ENCODE peak calls at places on chromosomes 4 and X, in six cellular contexts. S, T, L, Z, F and Y are unnamed samples.

GRCh38 chr4:158998624-158999023 is 104.3 kb upstream of the RAPGEF2 start:
- DNase-seq in S (no peak), T (no peak), L (no peak), Z (no peak), F (peak), Y (no peak)

GRCh38 chrX:36336746-36337145 is 417.2 kb downstream of the CFAP47 start:
- DNase-seq in S (no peak), T (no peak), L (no peak), Z (no peak), F (no peak), Y (no peak)

GRCh38 chr4:1543561-1543960 is 137.3 kb upstream of the NKX1-1 start:
- DNase-seq in S (no peak), T (no peak), L (no peak), Z (no peak), F (no peak), Y (no peak)

GRCh38 chr4:2254665-2255500 is 7.0 kb downstream of the MXD4 start:
- DNase-seq in S (no peak), T (no peak), L (no peak), Z (peak), F (no peak), Y (peak)

GRCh38 chr4:16269742-16270522 is 43.7 kb upstream of the TAPT1 start:
- DNase-seq in S (peak), T (no peak), L (no peak), Z (no peak), F (peak), Y (no peak)

GRCh38 chrX:142483965-142484364 is 278.9 kb upstream of the MAGEC2 start:
- DNase-seq in S (no peak), T (no peak), L (no peak), Z (no peak), F (no peak), Y (no peak)

GRCh38 chr4:169649545-169650226 is 29.3 kb downstream of the CLCN3 start:
- DNase-seq in S (no peak), T (no peak), L (no peak), Z (no peak), F (no peak), Y (no peak)

GRCh38 chr4:89469930-89470375 is 162.4 kb upstream of the GPRIN3 start:
- DNase-seq in S (peak), T (no peak), L (no peak), Z (no peak), F (peak), Y (no peak)

GRCh38 chr4:173231916-173232315 is 63.3 kb downstream of the GALNT7 start:
- DNase-seq in S (no peak), T (no peak), L (no peak), Z (no peak), F (peak), Y (no peak)

GRCh38 chrX:10974920-10975319 is 136.2 kb upstream of the HCCS start:
- DNase-seq in S (no peak), T (no peak), L (no peak), Z (no peak), F (no peak), Y (no peak)

DNA sequence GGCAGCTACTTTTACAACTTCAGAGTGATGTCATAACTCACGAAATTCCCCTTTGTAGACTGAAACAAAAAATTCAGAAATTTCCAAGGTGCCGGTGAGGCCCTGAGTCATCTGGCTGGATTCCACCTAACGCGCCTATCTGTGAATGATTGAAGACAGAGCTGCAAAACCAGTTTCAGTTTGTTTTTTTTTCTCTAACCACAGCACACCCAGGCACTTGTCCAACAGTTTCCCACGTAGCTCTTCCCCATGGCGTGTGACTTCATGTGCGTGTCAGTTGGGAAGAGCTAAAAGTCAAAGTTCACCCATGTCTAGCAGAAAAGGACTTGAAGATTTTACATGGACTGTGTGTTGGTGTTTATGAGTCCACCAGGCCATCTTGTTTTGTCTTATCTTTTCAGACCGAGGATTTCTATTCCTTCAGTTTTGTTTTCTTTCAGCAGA is 16.3 kb downstream of the TCEANC start:
- DNase-seq in S (peak), T (no peak), L (no peak), Z (peak), F (peak), Y (peak)
- H3K27ac ChIP-seq in S (peak), T (no peak), L (no peak), Z (no peak), F (peak), Y (peak)

GRCh38 chrX:19121466-19121865 is 802 bp downstream of the ADGRG2 start:
- DNase-seq in S (no peak), T (no peak), L (peak), Z (no peak), F (no peak), Y (no peak)
- H3K4me3 ChIP-seq in S (no peak), T (peak), L (peak), Z (peak), F (no peak), Y (no peak)

DNA sequence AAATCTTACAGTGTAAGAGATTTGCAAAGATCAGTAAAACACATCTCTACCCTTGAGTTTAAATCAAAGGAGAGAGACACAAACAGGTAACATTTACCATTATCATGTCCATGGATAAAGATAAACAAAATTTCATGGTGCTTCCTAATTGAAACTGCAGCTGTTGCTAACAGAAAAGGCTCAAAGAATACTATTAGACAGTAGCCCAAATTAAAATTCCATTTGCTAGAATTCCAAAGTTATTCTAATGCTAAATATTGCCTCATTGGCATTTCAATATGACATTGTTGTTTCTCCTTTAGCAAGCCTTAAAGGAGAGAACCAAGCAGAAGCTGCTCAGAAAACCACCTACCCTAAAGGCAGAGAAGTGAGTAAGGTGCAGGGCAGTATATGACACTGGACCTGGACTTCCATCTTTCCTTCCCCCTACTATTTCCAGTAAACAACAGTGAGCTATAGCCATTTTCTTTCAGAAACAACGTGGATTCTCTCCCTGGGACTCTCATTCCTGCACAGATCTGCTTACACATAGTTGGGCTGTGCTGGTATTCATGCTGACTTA is 19.5 kb upstream of the ZCCHC13 start:
- DNase-seq in S (no peak), T (no peak), L (no peak), Z (no peak), F (no peak), Y (no peak)
- H3K27ac ChIP-seq in S (no peak), T (no peak), L (no peak), Z (peak), F (no peak), Y (no peak)

GRCh38 chr4:26257850-26258249 is 63.0 kb upstream of the RBPJ start:
- DNase-seq in S (no peak), T (no peak), L (no peak), Z (no peak), F (no peak), Y (no peak)

GRCh38 chr4:26264109-26264508 is 56.7 kb upstream of the RBPJ start:
- DNase-seq in S (no peak), T (no peak), L (no peak), Z (no peak), F (no peak), Y (no peak)

GRCh38 chr4:26260571-26260970 is 60.2 kb upstream of the RBPJ start:
- DNase-seq in S (no peak), T (no peak), L (no peak), Z (no peak), F (no peak), Y (no peak)

GRCh38 chr4:26263165-26263564 is 57.6 kb upstream of the RBPJ start:
- DNase-seq in S (no peak), T (no peak), L (no peak), Z (no peak), F (no peak), Y (no peak)

GRCh38 chr4:26261400-26261799 is 59.4 kb upstream of the RBPJ start:
- DNase-seq in S (no peak), T (no peak), L (no peak), Z (no peak), F (no peak), Y (no peak)
- H3K4me3 ChIP-seq in S (no peak), T (no peak), L (no peak), Z (no peak), F (no peak), Y (no peak)

GRCh38 chr4:6937201-6937600 is 27.6 kb downstream of the TBC1D14 start:
- DNase-seq in S (no peak), T (no peak), L (no peak), Z (no peak), F (no peak), Y (no peak)
- H3K27ac ChIP-seq in S (no peak), T (no peak), L (no peak), Z (no peak), F (no peak), Y (no peak)

DNA sequence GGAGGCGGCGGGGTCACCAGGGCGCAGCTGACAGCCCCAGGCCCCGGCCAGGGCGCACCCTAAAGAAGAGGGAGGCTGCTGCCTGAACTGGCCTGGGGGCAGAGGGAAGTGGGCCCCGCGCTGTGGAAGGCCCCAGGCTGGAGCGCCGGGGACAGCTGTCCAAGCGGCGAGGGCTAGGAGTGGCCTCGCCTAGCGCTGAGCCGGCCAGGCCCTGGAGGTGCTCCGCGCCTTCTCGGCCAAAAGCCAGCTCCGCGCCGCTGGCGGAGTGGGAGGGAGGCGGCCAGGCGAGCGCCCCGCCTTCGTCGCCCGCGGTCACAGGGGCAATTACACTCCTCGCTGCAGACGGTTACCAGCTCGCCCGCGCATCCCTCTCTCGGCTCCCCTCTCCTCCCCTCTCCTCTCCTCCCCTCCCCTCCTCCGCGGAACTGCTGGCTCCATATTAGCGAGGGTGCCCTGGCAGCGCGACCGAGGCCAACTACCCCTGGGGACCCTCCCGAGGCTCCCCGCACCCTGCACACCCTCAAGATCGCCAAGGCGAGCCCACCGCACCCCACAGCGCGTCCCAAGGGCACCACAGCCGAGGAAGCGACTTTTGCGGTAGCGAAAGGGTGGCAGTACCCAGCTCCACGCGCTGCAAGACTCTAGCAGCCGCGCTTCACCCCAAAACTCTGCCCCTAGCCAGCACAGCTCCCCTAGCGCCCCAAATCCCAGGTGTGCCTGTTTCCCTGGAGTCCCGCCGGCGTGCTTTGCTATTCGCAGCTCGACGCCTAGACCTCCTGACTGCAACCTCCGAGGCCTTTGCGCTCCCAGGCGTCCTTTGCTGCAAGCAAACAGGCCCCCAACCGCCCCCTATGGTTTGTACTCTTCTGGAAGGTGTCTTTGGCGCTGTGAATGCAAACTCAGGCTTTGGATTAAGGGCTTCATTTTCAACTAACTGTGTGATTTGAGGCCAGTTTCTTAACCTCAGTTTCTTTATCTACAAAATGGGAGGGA is 91.4 kb downstream of the BCOR start:
- DNase-seq in S (no peak), T (no peak), L (peak), Z (no peak), F (no peak), Y (no peak)
- H3K4me3 ChIP-seq in S (no peak), T (no peak), L (peak), Z (peak), F (no peak), Y (no peak)